ENCODE peak calls at places on chromosomes 5 and 9, in ten cellular contexts. Q is transverse colon, C is SK-N-SH, L is prostate gland, Z is HCT116, K is GM23338, F is sigmoid colon, Y is spleen, S is K562, E is endothelial cell of umbilical vein. B is an unnamed sample. For H3K4me1, the result is how much of the 10 kb centered on the place peaks cover.

GRCh38 chr5:111584651-111585050 is 72.3 kb upstream of the STARD4 start:
- DNase-seq in Q (no peak), C (no peak), L (no peak), Z (no peak), K (no peak), F (no peak), Y (no peak), S (no peak), E (peak), B (no peak)

GRCh38 chr5:151900876-151901275 is 23.8 kb downstream of the GLRA1 start:
- DNase-seq in Q (no peak), C (no peak), L (no peak), Z (no peak), K (no peak), F (no peak), Y (no peak), S (no peak), E (no peak), B (no peak)

GRCh38 chr9:106583751-106584150 is 279.2 kb upstream of the ZNF462 start:
- DNase-seq in Q (no peak), C (no peak), L (peak), Z (no peak), K (no peak), F (no peak), Y (no peak), S (no peak), E (no peak), B (no peak)

GRCh38 chr5:153775923-153776322 is 262.8 kb downstream of the FAM114A2 start:
- DNase-seq in Q (no peak), C (no peak), L (no peak), Z (no peak), K (no peak), F (no peak), Y (no peak), S (no peak), E (no peak), B (no peak)

GRCh38 chr5:133994990-133995333 is 9.8 kb downstream of the VDAC1 start:
- DNase-seq in Q (no peak), C (no peak), L (no peak), Z (no peak), K (no peak), F (no peak), Y (peak), S (no peak), E (no peak), B (no peak)

GRCh38 chr9:84300271-84300670 is 40.3 kb downstream of the SLC28A3 start:
- DNase-seq in Q (no peak), C (no peak), L (no peak), Z (no peak), K (peak), F (no peak), Y (no peak), S (no peak), E (no peak), B (no peak)

GRCh38 chr5:38601843-38602424 is 45.5 kb upstream of the LIFR start:
- DNase-seq in Q (no peak), C (no peak), L (no peak), Z (peak), K (no peak), F (no peak), Y (no peak), S (no peak), E (no peak), B (peak)

GRCh38 chr9:72577212-72577753 is 55.9 kb downstream of the TMC1 start:
- DNase-seq in Q (no peak), C (no peak), L (peak), Z (peak), K (no peak), F (no peak), Y (no peak), S (no peak), E (peak), B (no peak)

GRCh38 chr9:4666042-4666699 is at the start of gene SPATA6L:
- DNase-seq in Q (peak), C (peak), L (peak), Z (no peak), K (peak), F (peak), Y (peak), S (no peak), E (peak), B (no peak)

GRCh38 chr5:157253547-157253946 is 12.4 kb upstream of the CYFIP2 start:
- DNase-seq in Q (peak), C (peak), L (peak), Z (peak), K (peak), F (no peak), Y (no peak), S (peak), E (peak), B (peak)

GRCh38 chr5:151680944-151681427 is 5.7 kb downstream of the SPARC start:
- DNase-seq in Q (no peak), C (no peak), L (no peak), Z (no peak), K (no peak), F (peak), Y (no peak), S (no peak), E (no peak), B (no peak)

GRCh38 chr9:130847306-130848217 is 12.5 kb downstream of the ABL1 start:
- DNase-seq in Q (peak), C (peak), L (no peak), Z (no peak), K (peak), F (peak), Y (no peak), S (no peak), E (peak), B (no peak)
- H3K4me1 ChIP-seq in Q (half or more), C (under half), L (under half), Z (under half), K (half or more), F (half or more), Y (under half), S (under half), E (half or more), B (half or more)

DNA sequence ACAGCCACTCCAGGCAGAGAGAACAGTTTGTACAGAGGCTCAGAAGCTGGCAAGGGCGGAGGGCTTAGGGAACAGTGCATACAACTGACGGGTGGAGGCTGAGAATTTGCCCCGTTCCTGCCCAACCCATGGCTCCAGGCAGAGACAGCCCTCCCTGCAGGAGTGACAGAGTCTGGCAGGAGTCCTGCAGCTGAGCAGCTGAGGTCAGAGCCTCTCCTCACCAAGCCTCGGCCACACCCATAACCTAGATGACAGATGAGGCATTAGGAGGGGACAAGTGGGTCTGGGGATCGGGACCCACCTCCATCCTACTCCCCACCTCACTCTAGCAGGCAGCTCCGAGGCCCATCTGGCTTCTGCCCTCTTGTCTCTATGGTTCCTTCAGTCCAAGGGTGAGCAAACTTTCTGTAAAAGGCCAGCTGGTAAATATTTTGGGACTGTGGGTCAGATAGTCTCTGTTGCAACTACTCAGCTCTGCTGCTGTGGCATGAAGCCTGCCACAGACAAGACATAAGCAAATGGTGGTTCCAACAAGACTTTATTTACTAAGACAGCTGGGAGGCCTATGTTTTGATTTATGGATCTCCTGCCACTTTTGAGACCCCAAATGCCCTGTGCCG is 83.6 kb downstream of the SH3TC2 start:
- DNase-seq in Q (peak), C (no peak), L (peak), Z (no peak), K (no peak), F (no peak), Y (no peak), S (no peak), E (no peak), B (no peak)
- TF ChIP-seq POLR2AphosphoS5 in Q (no peak), C (no peak), L (no peak), Z (no peak), K (no peak), F (no peak), Y (no peak), S (no peak), E (no peak), B (no peak)

DNA sequence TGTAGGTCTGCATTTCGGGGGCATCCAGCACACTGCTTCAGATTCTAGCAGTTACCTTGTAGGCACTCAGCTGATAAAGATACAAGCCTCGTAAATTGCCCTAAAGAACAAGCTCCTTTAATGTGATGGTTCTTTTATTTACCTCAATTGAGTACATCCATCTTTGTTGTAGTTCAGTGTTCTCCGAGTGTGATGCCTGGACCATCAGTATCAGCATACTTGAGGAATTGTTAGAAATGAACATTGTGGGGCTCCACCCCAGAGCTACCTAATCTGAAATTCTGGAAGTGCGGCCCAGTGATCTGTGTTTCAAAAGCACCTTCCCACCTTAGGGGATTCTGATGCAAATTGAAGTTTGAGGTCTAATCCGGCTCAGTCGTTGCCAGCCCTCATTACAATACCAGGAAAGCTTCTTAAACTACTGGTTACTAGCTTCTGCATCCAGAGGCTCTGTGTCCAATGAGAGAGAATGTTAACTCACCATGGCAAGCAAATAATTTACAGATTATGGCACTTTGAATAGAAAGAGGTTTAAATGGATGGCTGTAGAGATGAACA is 47.7 kb downstream of the RAI14 start:
- DNase-seq in Q (no peak), C (no peak), L (no peak), Z (no peak), K (peak), F (no peak), Y (no peak), S (no peak), E (no peak), B (no peak)
- H3K4me1 ChIP-seq in Q (under half), C (under half), L (under half), Z (under half), K (half or more), F (under half), Y (under half), S (under half), E (half or more), B (under half)

DNA sequence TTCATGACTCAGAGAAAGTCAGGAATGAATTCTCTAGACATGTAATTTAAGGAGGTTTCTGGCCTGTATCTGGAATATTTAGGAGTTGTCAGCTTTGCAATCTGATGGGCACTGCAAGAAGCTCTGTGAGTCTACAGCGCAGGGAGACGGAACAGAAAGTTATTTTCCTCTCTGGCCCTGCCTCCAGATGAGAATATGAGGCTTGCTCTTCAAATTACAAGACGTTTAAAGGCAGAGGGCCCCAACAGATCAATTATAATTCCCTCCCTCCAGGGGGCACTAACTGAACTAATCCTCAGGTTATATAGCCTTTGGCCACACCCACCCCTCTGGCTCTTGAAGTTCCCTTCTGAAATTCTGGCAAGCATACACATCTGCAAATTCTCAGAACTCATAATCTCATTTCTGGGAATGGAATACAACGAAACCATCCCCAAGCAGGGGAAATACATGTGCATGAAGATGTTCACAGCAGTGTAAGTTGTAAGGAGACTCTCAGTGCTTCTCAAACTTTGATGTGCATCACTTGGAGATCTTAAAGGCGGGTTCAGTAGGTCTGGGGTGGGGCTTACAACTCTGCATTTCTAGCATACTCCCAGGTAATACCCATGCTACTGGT is 307.6 kb downstream of the CWC27 start:
- DNase-seq in Q (peak), C (no peak), L (no peak), Z (peak), K (peak), F (no peak), Y (no peak), S (peak), E (peak), B (no peak)
- TF ChIP-seq POLR2AphosphoS5 in Q (no peak), C (peak), L (no peak), Z (no peak), K (no peak), F (peak), Y (no peak), S (no peak), E (no peak), B (no peak)

GRCh38 chr9:121720311-121720991 is 69.0 kb downstream of the DAB2IP start:
- DNase-seq in Q (peak), C (no peak), L (no peak), Z (no peak), K (no peak), F (no peak), Y (no peak), S (no peak), E (no peak), B (no peak)
- H3K4me1 ChIP-seq in Q (under half), C (half or more), L (under half), Z (under half), K (under half), F (half or more), Y (under half), S (under half), E (under half), B (under half)

DNA sequence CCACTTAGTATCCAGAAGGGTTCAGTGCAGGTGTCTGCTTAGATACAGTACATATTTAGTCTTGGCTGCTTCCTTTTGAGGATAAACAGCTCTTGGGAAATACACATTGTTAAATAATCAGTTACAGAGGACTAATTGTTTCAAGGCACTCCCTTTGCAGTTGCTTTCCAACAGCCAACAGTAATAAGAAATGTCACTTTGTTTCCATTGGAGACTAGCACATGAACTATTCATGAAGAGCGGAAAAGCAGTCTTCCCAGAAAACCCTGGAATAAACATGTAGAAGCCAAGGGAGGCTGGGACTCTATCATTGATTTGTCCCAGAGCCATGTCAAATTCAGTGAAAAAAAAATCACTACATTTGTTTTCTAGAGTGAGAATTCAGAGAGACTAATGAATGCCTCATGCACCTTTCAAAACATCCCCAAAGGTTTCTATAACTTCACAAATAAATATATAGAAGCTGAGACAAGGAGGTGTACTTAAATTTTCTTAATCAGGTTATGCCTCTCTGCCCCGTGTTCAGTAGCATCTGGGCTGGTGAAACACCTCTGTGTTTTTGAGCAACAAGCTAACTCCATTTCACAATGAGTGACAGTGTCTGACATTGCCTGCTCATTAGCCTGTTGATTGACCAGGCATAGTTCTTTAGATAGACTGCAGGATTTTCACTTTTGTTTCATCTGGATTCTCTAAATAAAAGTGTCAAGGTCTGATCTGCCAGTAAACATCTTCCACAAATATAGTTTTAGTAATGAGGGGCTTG is 271.5 kb downstream of the ARRDC3 start:
- DNase-seq in Q (no peak), C (no peak), L (no peak), Z (no peak), K (no peak), F (no peak), Y (no peak), S (no peak), E (no peak), B (no peak)
- TF ChIP-seq POLR2AphosphoS5 in Q (no peak), C (no peak), L (no peak), Z (no peak), K (no peak), F (peak), Y (no peak), S (no peak), E (no peak), B (no peak)

GRCh38 chr9:94859226-94859625 is 132.7 kb downstream of the AOPEP start:
- DNase-seq in Q (no peak), C (no peak), L (no peak), Z (no peak), K (no peak), F (no peak), Y (no peak), S (no peak), E (no peak), B (no peak)
- H3K4me1 ChIP-seq in Q (under half), C (under half), L (under half), Z (under half), K (under half), F (under half), Y (under half), S (under half), E (under half), B (under half)

DNA sequence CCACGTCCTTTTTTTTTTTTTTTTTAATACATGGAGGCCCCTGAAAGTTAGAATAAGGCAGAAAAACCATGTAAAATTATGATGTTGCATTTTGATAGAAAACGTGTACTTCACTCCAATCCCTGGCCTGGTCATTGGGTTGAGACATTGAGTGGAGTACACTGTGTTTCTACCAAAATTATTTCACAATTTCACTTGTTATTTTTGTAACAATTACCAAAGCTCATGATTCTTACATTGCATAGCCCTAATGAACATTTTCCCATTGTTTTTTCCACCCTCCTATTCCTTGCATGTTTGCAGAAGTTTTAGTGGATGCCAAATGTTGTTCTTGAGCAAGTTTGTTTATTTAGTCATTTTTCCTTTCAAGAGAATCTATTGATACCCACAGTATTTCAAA is 21.9 kb downstream of the MAMDC2 start:
- DNase-seq in Q (no peak), C (no peak), L (no peak), Z (no peak), K (no peak), F (no peak), Y (no peak), S (no peak), E (no peak), B (no peak)
- TF ChIP-seq POLR2AphosphoS5 in Q (no peak), C (no peak), L (no peak), Z (no peak), K (no peak), F (peak), Y (no peak), S (no peak), E (no peak), B (no peak)

DNA sequence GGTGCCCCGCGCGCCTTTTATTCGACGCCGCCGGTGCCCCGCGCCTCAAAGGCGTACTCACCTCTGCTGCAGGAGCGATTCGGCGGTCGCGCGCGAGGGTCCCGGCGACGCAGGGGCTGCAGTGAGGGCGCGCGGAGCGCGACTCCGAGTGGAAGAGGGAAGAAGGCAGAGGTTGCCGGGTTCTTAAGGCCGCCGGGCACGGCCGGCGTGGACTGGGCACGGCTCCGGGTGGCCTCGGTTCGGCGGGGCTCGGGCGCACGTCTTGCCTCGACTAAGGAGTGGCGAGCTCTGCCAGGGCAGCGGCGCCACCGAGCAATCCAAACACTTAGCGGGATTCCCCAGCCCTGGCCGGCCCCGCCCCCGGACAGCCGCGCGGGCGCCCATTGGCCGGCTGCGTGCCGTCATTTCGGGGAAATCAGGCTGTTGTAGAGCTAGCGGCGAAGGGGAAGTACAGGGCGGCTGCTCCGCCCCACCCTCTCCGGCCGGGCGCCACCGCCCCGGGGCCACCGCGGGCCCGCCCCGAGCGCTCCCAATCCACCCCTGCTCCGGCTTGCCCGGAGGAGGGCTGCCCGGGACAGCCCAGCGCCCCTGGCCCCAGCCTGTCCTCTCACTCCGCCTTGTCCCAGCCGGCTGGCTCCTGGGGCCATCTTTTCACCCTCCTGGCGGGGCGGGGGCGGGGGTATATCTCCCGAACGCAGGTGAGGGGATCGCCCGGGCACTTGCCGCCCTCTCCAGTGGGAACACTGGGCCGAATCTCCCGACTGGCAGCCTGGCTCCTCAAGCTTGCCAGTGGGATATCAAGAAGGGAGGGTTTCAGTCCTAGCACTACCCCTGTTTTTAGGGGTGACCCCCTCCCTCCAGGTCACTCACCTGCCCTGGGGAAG is at the start of gene IRF1:
- DNase-seq in Q (peak), C (peak), L (peak), Z (peak), K (peak), F (peak), Y (peak), S (peak), E (peak), B (no peak)
- H3K4me1 ChIP-seq in Q (under half), C (under half), L (under half), Z (under half), K (under half), F (half or more), Y (under half), S (half or more), E (under half), B (under half)

B was measured in Panc1.